ENCODE peak calls at places on chromosomes 7 and 10, in five cellular contexts. N is heart left ventricle; M is Calu3; V is CD4-positive, alpha-beta T cell; U is glutamatergic neuron. E is an unnamed sample.

GRCh38 chr10:43206391-43207235 is 60.3 kb downstream of the RASGEF1A start:
- DNase-seq in M (no peak), V (no peak), U (peak), N (peak), E (peak)

GRCh38 chr10:12566161-12567115 is 217.1 kb downstream of the CAMK1D start:
- DNase-seq in M (no peak), U (peak), N (no peak), V (no peak), E (no peak)

GRCh38 chr10:46550795-46551700 is 5.4 kb downstream of the GPRIN2 start:
- DNase-seq in V (no peak), N (peak), M (peak), U (no peak), E (peak)

GRCh38 chr10:70693619-70694286 is 21.4 kb downstream of the ADAMTS14 start:
- DNase-seq in V (no peak), U (no peak), N (peak), M (no peak), E (no peak)

GRCh38 chr7:146683439-146683838 is 566.8 kb downstream of the CNTNAP2 start:
- DNase-seq in V (no peak), N (no peak), M (no peak), U (no peak), E (no peak)

GRCh38 chr7:29375641-29376562 is 181.3 kb downstream of the CHN2 start:
- DNase-seq in V (no peak), N (no peak), U (no peak), M (peak), E (no peak)

GRCh38 chr10:127737563-127738511 is 852 bp downstream of the FOXI2 start:
- DNase-seq in V (no peak), U (no peak), N (no peak), M (no peak), E (no peak)

GRCh38 chr10:43398939-43399871 is 9.8 kb downstream of the HNRNPF start:
- DNase-seq in V (no peak), N (no peak), M (peak), U (no peak), E (no peak)

GRCh38 chr7:83652481-83652880 is 3.5 kb upstream of the SEMA3E start:
- DNase-seq in N (no peak), M (no peak), U (no peak), V (no peak), E (no peak)

GRCh38 chr7:141263983-141264382 is 190.1 kb downstream of the TMEM178B start:
- DNase-seq in U (no peak), V (no peak), M (no peak), N (no peak), E (no peak)

GRCh38 chr10:6781133-6781770 is 201.2 kb upstream of the PRKCQ start:
- DNase-seq in M (no peak), U (no peak), V (no peak), N (no peak), E (no peak)

GRCh38 chr10:6788191-6788590 is 208.1 kb upstream of the PRKCQ start:
- DNase-seq in V (no peak), M (no peak), U (no peak), N (no peak), E (no peak)

GRCh38 chr10:6782378-6782777 is 202.3 kb upstream of the PRKCQ start:
- DNase-seq in U (no peak), N (no peak), V (no peak), M (no peak), E (no peak)

GRCh38 chr10:6787684-6788083 is 207.6 kb upstream of the PRKCQ start:
- DNase-seq in U (no peak), V (no peak), M (no peak), N (no peak), E (no peak)

DNA sequence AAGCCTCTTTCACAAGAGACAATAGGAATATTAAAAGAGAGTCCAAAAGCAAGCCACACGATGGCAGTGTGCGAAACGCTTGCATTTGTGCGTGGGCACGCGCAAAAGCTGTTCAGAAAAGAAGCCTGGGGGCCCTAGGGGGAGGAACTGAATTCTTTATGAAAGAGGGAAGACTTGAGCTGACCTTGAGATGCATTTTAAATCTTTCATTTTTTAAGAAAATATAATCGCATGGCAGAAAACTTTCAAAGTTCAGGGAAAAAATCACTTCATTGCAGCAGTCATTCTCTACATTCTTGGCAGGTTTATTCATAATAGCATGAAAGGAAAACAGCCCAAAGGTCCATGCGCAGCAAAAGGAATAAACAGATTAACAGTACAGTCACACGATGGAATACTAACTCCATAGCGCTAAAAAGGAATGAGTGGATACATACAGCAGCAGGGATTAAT is 206.5 kb upstream of the PRKCQ start:
- DNase-seq in N (no peak), V (no peak), U (no peak), M (no peak), E (no peak)
- TF ChIP-seq CTCF in N (no peak), V (no peak), U (no peak), M (no peak), E (peak)

GRCh38 chr7:66542049-66542448 is 86.6 kb upstream of the KCTD7 start:
- DNase-seq in N (no peak), V (no peak), U (no peak), M (no peak), E (no peak)
- TF ChIP-seq CTCF in N (no peak), V (no peak), U (no peak), M (no peak), E (no peak)

GRCh38 chr7:44156453-44157010 is 15.4 kb upstream of the MYL7 start:
- DNase-seq in N (no peak), V (no peak), U (no peak), M (no peak), E (no peak)
- TF ChIP-seq CTCF in N (no peak), V (no peak), U (no peak), M (no peak), E (no peak)

DNA sequence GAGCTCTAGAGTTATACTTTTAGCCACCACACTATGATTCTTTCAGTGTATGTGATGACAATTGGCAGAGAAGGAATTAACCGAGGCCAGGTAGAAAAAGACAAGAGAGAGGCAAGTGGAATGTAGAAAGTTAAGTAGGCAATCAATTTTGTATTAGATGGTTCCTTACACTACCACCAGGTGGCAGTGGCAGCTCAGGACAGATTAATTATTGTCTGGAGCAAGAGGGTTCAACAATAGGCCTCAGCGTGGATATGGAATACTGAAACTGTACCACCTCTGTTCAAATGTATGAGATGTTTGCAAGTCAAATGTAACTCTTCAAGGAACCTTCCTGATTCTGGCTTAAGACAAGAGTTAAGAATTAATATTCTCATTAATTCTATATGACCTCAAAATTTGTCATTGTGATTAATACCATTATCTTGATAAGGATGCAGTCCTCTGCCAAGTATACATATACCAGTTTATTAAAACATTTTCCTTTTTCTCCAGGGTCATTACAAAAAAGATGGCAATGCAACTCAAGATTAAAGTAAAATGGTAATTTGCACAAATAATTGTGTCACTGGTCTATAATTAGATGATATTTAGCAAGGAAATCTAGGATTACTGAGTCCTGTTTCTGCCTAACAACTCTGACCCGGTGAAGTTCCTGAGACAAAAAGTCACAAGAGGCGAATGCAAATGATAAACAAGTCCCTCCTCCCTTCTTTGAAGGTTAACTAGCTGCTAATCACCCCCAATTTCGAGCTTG is 127.7 kb downstream of the MBL2 start:
- DNase-seq in U (peak), M (peak), V (no peak), N (no peak), E (no peak)
- TF ChIP-seq CTCF in U (peak), M (peak), V (peak), N (peak), E (peak)

E was measured in type B pancreatic cell.